ENCODE peak calls at places on chromosomes 13 and 19, in five cellular contexts. P is adrenal gland, J is lower leg skin, C is stomach, T is testis. M is an unnamed sample.

GRCh38 chr13:50788551-50788950 is 54.9 kb downstream of the DLEU7 start:
- DNase-seq in P (no peak), J (no peak), C (no peak), T (no peak), M (no peak)

GRCh38 chr13:112586334-112586733 is 1.6 kb downstream of the TUBGCP3 start:
- DNase-seq in P (no peak), J (no peak), T (no peak), C (no peak), M (peak; percentile 24)

GRCh38 chr19:47390533-47391488 is 28.5 kb downstream of the MEIS3 start:
- DNase-seq in C (no peak), T (no peak), P (no peak), J (no peak), M (no peak)

GRCh38 chr19:390386-391198 is 18.4 kb downstream of the C2CD4C start:
- DNase-seq in J (no peak), P (no peak), T (no peak), C (no peak), M (no peak)

GRCh38 chr19:3403489-3404323 is 37.3 kb downstream of the NFIC start:
- DNase-seq in T (peak; percentile 82), C (peak; percentile 91), J (peak; percentile 97), P (peak; percentile 95), M (no peak)

GRCh38 chr13:38452656-38453055 is 103.0 kb downstream of the UFM1 start:
- DNase-seq in P (no peak), C (no peak), J (no peak), T (no peak), M (no peak)

GRCh38 chr19:48635263-48635965 is 1.8 kb downstream of the DBP start:
- DNase-seq in P (peak; percentile 81), C (peak; percentile 75), J (peak; percentile 94), T (peak; percentile 88), M (peak; percentile 95)

GRCh38 chr13:30696278-30697176 is 38.8 kb upstream of the ALOX5AP start:
- DNase-seq in T (no peak), J (no peak), P (peak; percentile 52), C (no peak), M (peak; percentile 85)

GRCh38 chr19:43775299-43775890 is 5.4 kb downstream of the KCNN4 start:
- DNase-seq in C (no peak), J (no peak), T (no peak), P (no peak), M (no peak)

GRCh38 chr19:17266589-17266974 is 661 bp upstream of the BABAM1 start:
- DNase-seq in T (no peak), J (no peak), P (no peak), C (no peak), M (peak; percentile 33)

GRCh38 chr13:33228645-33229445 is 56.7 kb downstream of the STARD13 start:
- DNase-seq in J (no peak), C (no peak), T (no peak), P (no peak), M (peak; percentile 56)

GRCh38 chr19:33221641-33222040 is 4.0 kb downstream of the SLC7A10 start:
- DNase-seq in J (no peak), P (no peak), C (no peak), T (no peak), M (no peak)

GRCh38 chr13:51064753-51065152 is 46.3 kb downstream of the C13orf42 start:
- DNase-seq in T (no peak), C (no peak), P (no peak), J (no peak), M (no peak)

GRCh38 chr19:35509861-35510625 is 3.4 kb downstream of the DMKN start:
- DNase-seq in T (peak; percentile 77), C (peak; percentile 90), P (peak; percentile 81), J (peak; percentile 94), M (peak; percentile 28)
- TF ChIP-seq POLR2A in T (no peak), C (no peak), P (peak; percentile 22), J (no peak), M (no peak)

GRCh38 chr13:67619346-67619745 is 389.2 kb upstream of the PCDH9 start:
- DNase-seq in C (no peak), J (no peak), P (no peak), T (no peak), M (no peak)
- H3K4me3 ChIP-seq in C (no peak overlapping the region), J (no peak overlapping the region), P (no peak overlapping the region), T (no peak overlapping the region), M (no peak overlapping the region)

DNA sequence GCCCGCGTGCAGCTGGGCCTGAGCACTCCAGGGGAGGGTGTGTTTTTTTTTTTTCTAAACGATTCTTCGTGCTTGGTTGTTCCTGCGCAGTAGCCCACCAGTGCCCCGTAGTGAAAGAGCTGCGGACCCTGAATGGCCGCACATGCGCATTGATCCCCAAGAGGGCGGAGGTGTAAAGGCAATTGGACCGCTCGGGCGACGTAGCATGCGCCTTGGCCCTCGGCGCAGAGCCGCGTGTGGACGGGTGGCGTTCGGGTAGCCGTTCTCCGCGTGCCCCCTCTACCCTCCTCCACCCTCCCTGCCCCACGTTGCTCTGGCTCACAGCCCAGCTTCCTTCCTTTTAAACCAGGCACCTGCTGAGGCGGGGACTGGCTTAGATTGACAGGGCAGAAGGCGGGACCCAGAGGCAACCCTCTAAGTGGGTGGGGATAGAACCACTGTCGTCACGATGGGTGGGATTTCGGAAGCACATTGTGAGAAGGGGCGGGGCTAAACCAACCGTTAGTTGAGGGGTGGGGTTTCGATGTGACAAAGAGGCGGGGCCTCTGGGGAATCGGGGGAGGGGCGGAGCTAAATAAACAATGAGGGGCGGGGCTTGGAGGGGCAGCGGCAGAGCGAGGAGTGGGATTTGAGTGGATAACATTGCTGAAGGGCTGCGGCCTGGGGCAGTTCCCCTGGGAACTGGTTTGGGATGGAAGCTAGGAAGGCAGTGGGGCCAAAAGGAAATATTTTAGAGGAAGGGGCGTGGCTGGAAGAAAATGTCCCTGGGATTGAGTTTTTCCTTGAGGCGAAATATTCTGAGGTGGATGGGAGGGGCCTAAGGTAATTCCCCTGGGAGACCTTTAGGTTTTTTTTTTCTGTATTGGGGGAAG is 543 bp upstream of the NUP62 start:
- DNase-seq in P (peak; percentile 98), T (peak; percentile 95), J (peak; percentile 97), C (peak; percentile 91), M (peak; percentile 95)
- TF ChIP-seq POLR2A in P (peak; percentile 82), T (no peak), J (no peak), C (no peak), M (peak; percentile 94)

GRCh38 chr19:4536798-4537197 is 1.8 kb upstream of the PLIN5 start:
- DNase-seq in P (no peak), T (no peak), J (no peak), C (no peak), M (no peak)

GRCh38 chr19:4537953-4538600 is 1.8 kb downstream of the LRG1 start:
- DNase-seq in J (no peak), P (no peak), T (peak; percentile 38), C (no peak), M (no peak)

GRCh38 chr19:4533334-4533733 is 1.7 kb downstream of the PLIN5 start:
- DNase-seq in J (no peak), T (no peak), P (no peak), C (no peak), M (no peak)

GRCh38 chr19:4533835-4534424 is 1.1 kb downstream of the PLIN5 start:
- DNase-seq in J (no peak), P (no peak), T (no peak), C (no peak), M (no peak)

DNA sequence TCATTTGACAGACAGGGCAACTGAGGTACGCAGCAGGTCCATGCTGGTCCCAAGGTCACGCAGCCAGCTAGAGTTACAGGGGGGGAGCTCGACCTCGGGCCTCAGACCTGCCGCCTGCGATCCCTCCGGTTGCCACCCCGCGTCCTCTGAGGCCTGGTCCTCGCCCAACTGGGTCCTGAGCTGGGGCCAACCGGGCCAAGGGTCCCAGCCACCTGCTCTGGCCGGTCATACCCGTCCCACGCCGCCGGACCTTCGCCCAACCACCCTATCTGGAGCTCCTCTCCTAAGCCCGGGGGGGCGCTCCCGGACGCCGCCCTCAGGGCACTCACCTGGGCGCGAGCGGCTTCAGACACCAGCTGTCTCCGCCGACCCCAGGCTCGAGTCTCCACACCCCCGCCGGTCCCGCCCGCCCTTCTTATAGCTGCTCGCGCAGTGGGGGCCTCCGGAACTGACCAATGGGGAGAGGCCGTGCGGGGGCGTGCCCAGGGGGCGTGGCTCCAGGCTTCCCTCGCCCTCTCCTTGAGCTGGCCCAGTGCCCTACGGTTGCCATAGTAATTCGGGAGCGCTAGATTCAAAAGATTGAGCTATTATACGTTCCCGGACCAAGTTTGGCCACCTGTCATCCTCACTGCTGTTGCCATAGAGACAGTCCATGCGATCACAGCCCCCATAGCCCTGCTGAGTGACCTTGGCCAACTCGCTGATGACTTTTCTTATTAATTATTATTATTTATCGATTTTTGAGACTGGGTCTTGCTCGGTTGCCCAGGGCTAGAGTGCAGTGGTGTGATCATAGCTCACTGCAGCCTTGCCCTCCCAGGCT is at the start of gene PLIN5:
- DNase-seq in P (peak; percentile 94), T (peak; percentile 89), C (peak; percentile 96), J (no peak), M (no peak)
- H3K4me3 ChIP-seq in P (no peak within 1 kb of the TSS), T (peak within 1 kb of the TSS; percentile 5), C (peak within 1 kb of the TSS; percentile 48), J (no peak within 1 kb of the TSS), M (no peak within 1 kb of the TSS)

M was measured in NB4.